ENCODE peak calls at places on chromosomes 13 and 19, in nine cellular contexts. One of them, this sample, is unnamed.

GRCh38 chr13:75480691-75481175 is 1.2 kb downstream of the TBC1D4 start:
- DNase-seq in caudate nucleus: peak
- DNase-seq in choroid plexus epithelial cell: peak
- DNase-seq in smooth muscle cell of the brain vasculature: no peak
- DNase-seq in WTC11: peak
- DNase-seq in omental fat pad: no peak
- DNase-seq in A549: peak
- DNase-seq in progenitor cell of endocrine pancreas: peak
- DNase-seq in psoas muscle: peak
- DNase-seq in this sample: peak

GRCh38 chr13:101624210-101624922 is 171.9 kb downstream of the ITGBL1 start:
- DNase-seq in caudate nucleus: no peak
- DNase-seq in choroid plexus epithelial cell: peak
- DNase-seq in smooth muscle cell of the brain vasculature: no peak
- DNase-seq in WTC11: peak
- DNase-seq in omental fat pad: no peak
- DNase-seq in A549: no peak
- DNase-seq in progenitor cell of endocrine pancreas: no peak
- DNase-seq in psoas muscle: no peak
- DNase-seq in this sample: no peak

GRCh38 chr19:1274081-1274851 is 1.1 kb upstream of the FAM174C start:
- DNase-seq in caudate nucleus: no peak
- DNase-seq in choroid plexus epithelial cell: no peak
- DNase-seq in smooth muscle cell of the brain vasculature: no peak
- DNase-seq in WTC11: no peak
- DNase-seq in omental fat pad: no peak
- DNase-seq in A549: no peak
- DNase-seq in progenitor cell of endocrine pancreas: no peak
- DNase-seq in psoas muscle: peak
- DNase-seq in this sample: no peak

GRCh38 chr19:5147971-5148793 is 179.3 kb downstream of the KDM4B start:
- DNase-seq in caudate nucleus: peak
- DNase-seq in choroid plexus epithelial cell: peak
- DNase-seq in smooth muscle cell of the brain vasculature: peak
- DNase-seq in WTC11: peak
- DNase-seq in omental fat pad: no peak
- DNase-seq in A549: no peak
- DNase-seq in progenitor cell of endocrine pancreas: no peak
- DNase-seq in psoas muscle: peak
- DNase-seq in this sample: no peak

GRCh38 chr13:54563286-54563685 is 1534.7 kb downstream of the OLFM4 start:
- DNase-seq in caudate nucleus: no peak
- DNase-seq in choroid plexus epithelial cell: no peak
- DNase-seq in smooth muscle cell of the brain vasculature: no peak
- DNase-seq in WTC11: no peak
- DNase-seq in omental fat pad: no peak
- DNase-seq in A549: no peak
- DNase-seq in progenitor cell of endocrine pancreas: no peak
- DNase-seq in psoas muscle: no peak
- DNase-seq in this sample: no peak

GRCh38 chr19:14440049-14440448 is 6.9 kb downstream of the PKN1 start:
- DNase-seq in caudate nucleus: peak
- DNase-seq in choroid plexus epithelial cell: peak
- DNase-seq in smooth muscle cell of the brain vasculature: no peak
- DNase-seq in WTC11: no peak
- DNase-seq in omental fat pad: no peak
- DNase-seq in A549: no peak
- DNase-seq in progenitor cell of endocrine pancreas: no peak
- DNase-seq in psoas muscle: peak
- DNase-seq in this sample: no peak

GRCh38 chr19:33194884-33195710 is 967 bp downstream of the LRP3 start:
- DNase-seq in caudate nucleus: no peak
- DNase-seq in choroid plexus epithelial cell: peak
- DNase-seq in smooth muscle cell of the brain vasculature: no peak
- DNase-seq in WTC11: peak
- DNase-seq in omental fat pad: no peak
- DNase-seq in A549: peak
- DNase-seq in progenitor cell of endocrine pancreas: no peak
- DNase-seq in psoas muscle: peak
- DNase-seq in this sample: no peak

GRCh38 chr13:33135097-33135496 is 118.9 kb downstream of the KL start:
- DNase-seq in caudate nucleus: no peak
- DNase-seq in choroid plexus epithelial cell: no peak
- DNase-seq in smooth muscle cell of the brain vasculature: no peak
- DNase-seq in WTC11: no peak
- DNase-seq in omental fat pad: no peak
- DNase-seq in A549: no peak
- DNase-seq in progenitor cell of endocrine pancreas: no peak
- DNase-seq in psoas muscle: no peak
- DNase-seq in this sample: no peak

GRCh38 chr13:64756621-64757020 is 2473.5 kb downstream of the PCDH9 start:
- DNase-seq in caudate nucleus: no peak
- DNase-seq in choroid plexus epithelial cell: no peak
- DNase-seq in smooth muscle cell of the brain vasculature: no peak
- DNase-seq in WTC11: no peak
- DNase-seq in omental fat pad: no peak
- DNase-seq in A549: no peak
- DNase-seq in progenitor cell of endocrine pancreas: no peak
- DNase-seq in psoas muscle: no peak
- DNase-seq in this sample: peak

GRCh38 chr19:46955114-46955812 is 64.4 kb upstream of the NPAS1 start:
- DNase-seq in caudate nucleus: no peak
- DNase-seq in choroid plexus epithelial cell: peak
- DNase-seq in smooth muscle cell of the brain vasculature: no peak
- DNase-seq in WTC11: no peak
- DNase-seq in omental fat pad: no peak
- DNase-seq in A549: no peak
- DNase-seq in progenitor cell of endocrine pancreas: no peak
- DNase-seq in psoas muscle: no peak
- DNase-seq in this sample: peak

GRCh38 chr13:92963029-92963428 is 263.6 kb upstream of the GPC6 start:
- DNase-seq in caudate nucleus: no peak
- DNase-seq in choroid plexus epithelial cell: peak
- DNase-seq in smooth muscle cell of the brain vasculature: no peak
- DNase-seq in WTC11: no peak
- DNase-seq in omental fat pad: no peak
- DNase-seq in A549: no peak
- DNase-seq in progenitor cell of endocrine pancreas: no peak
- DNase-seq in psoas muscle: no peak
- DNase-seq in this sample: peak

GRCh38 chr19:42080764-42081375 is 4.9 kb downstream of the ZNF574 start:
- DNase-seq in caudate nucleus: no peak
- DNase-seq in choroid plexus epithelial cell: no peak
- DNase-seq in smooth muscle cell of the brain vasculature: no peak
- DNase-seq in WTC11: no peak
- DNase-seq in omental fat pad: no peak
- DNase-seq in A549: no peak
- DNase-seq in progenitor cell of endocrine pancreas: no peak
- DNase-seq in psoas muscle: no peak
- DNase-seq in this sample: no peak

GRCh38 chr13:98068511-98068910 is 74.4 kb upstream of the FARP1 start:
- DNase-seq in caudate nucleus: no peak
- DNase-seq in choroid plexus epithelial cell: peak
- DNase-seq in smooth muscle cell of the brain vasculature: no peak
- DNase-seq in WTC11: no peak
- DNase-seq in omental fat pad: no peak
- DNase-seq in A549: no peak
- DNase-seq in progenitor cell of endocrine pancreas: no peak
- DNase-seq in psoas muscle: no peak
- DNase-seq in this sample: no peak

GRCh38 chr13:98998831-98999634 is 21.2 kb upstream of the DOCK9 start:
- DNase-seq in caudate nucleus: no peak
- DNase-seq in choroid plexus epithelial cell: peak
- DNase-seq in smooth muscle cell of the brain vasculature: no peak
- DNase-seq in WTC11: no peak
- DNase-seq in omental fat pad: no peak
- DNase-seq in A549: no peak
- DNase-seq in progenitor cell of endocrine pancreas: no peak
- DNase-seq in psoas muscle: no peak
- DNase-seq in this sample: peak

GRCh38 chr19:17234911-17235617 is 9.0 kb downstream of the OCEL1 start:
- DNase-seq in caudate nucleus: no peak
- DNase-seq in choroid plexus epithelial cell: peak
- DNase-seq in smooth muscle cell of the brain vasculature: no peak
- DNase-seq in WTC11: peak
- DNase-seq in omental fat pad: no peak
- DNase-seq in A549: no peak
- DNase-seq in progenitor cell of endocrine pancreas: no peak
- DNase-seq in psoas muscle: peak
- DNase-seq in this sample: no peak

GRCh38 chr13:44046428-44046827 is 166.7 kb downstream of the LACC1 start:
- DNase-seq in caudate nucleus: no peak
- DNase-seq in choroid plexus epithelial cell: no peak
- DNase-seq in smooth muscle cell of the brain vasculature: no peak
- DNase-seq in WTC11: no peak
- DNase-seq in omental fat pad: no peak
- DNase-seq in A549: no peak
- DNase-seq in progenitor cell of endocrine pancreas: no peak
- DNase-seq in psoas muscle: no peak
- DNase-seq in this sample: no peak

GRCh38 chr19:12672744-12673143 is 6.1 kb downstream of the WDR83 start:
- DNase-seq in caudate nucleus: no peak
- DNase-seq in choroid plexus epithelial cell: no peak
- DNase-seq in smooth muscle cell of the brain vasculature: no peak
- DNase-seq in WTC11: no peak
- DNase-seq in omental fat pad: no peak
- DNase-seq in A549: no peak
- DNase-seq in progenitor cell of endocrine pancreas: no peak
- DNase-seq in psoas muscle: no peak
- DNase-seq in this sample: no peak

GRCh38 chr19:3366761-3367571 is 583 bp downstream of the NFIC start:
- DNase-seq in caudate nucleus: peak
- DNase-seq in choroid plexus epithelial cell: peak
- DNase-seq in smooth muscle cell of the brain vasculature: no peak
- DNase-seq in WTC11: no peak
- DNase-seq in omental fat pad: no peak
- DNase-seq in A549: no peak
- DNase-seq in progenitor cell of endocrine pancreas: no peak
- DNase-seq in psoas muscle: peak
- DNase-seq in this sample: no peak

GRCh38 chr19:21256722-21257121 is 72.5 kb downstream of the ZNF708 start:
- DNase-seq in caudate nucleus: no peak
- DNase-seq in choroid plexus epithelial cell: peak
- DNase-seq in smooth muscle cell of the brain vasculature: no peak
- DNase-seq in WTC11: peak
- DNase-seq in omental fat pad: no peak
- DNase-seq in A549: peak
- DNase-seq in progenitor cell of endocrine pancreas: no peak
- DNase-seq in psoas muscle: no peak
- DNase-seq in this sample: peak

GRCh38 chr13:79534596-79534995 is 53.6 kb downstream of the NDFIP2 start:
- DNase-seq in caudate nucleus: no peak
- DNase-seq in choroid plexus epithelial cell: peak
- DNase-seq in smooth muscle cell of the brain vasculature: no peak
- DNase-seq in WTC11: no peak
- DNase-seq in omental fat pad: no peak
- DNase-seq in A549: no peak
- DNase-seq in progenitor cell of endocrine pancreas: no peak
- DNase-seq in psoas muscle: no peak
- DNase-seq in this sample: no peak

GRCh38 chr19:45955905-45956608 is 17.6 kb downstream of the NOVA2 start:
- DNase-seq in caudate nucleus: peak
- DNase-seq in choroid plexus epithelial cell: no peak
- DNase-seq in smooth muscle cell of the brain vasculature: no peak
- DNase-seq in WTC11: no peak
- DNase-seq in omental fat pad: no peak
- DNase-seq in A549: no peak
- DNase-seq in progenitor cell of endocrine pancreas: no peak
- DNase-seq in psoas muscle: peak
- DNase-seq in this sample: peak

GRCh38 chr13:51858433-51859247 is 3.1 kb upstream of the CCDC70 start:
- DNase-seq in caudate nucleus: no peak
- DNase-seq in choroid plexus epithelial cell: peak
- DNase-seq in smooth muscle cell of the brain vasculature: no peak
- DNase-seq in WTC11: no peak
- DNase-seq in omental fat pad: no peak
- DNase-seq in A549: peak
- DNase-seq in progenitor cell of endocrine pancreas: no peak
- DNase-seq in psoas muscle: no peak
- DNase-seq in this sample: no peak

GRCh38 chr19:12043752-12044422 is 8.4 kb upstream of the ZNF433 start:
- DNase-seq in caudate nucleus: no peak
- DNase-seq in choroid plexus epithelial cell: no peak
- DNase-seq in smooth muscle cell of the brain vasculature: no peak
- DNase-seq in WTC11: no peak
- DNase-seq in omental fat pad: no peak
- DNase-seq in A549: no peak
- DNase-seq in progenitor cell of endocrine pancreas: no peak
- DNase-seq in psoas muscle: no peak
- DNase-seq in this sample: no peak

GRCh38 chr19:30356951-30357579 is 15.1 kb upstream of the ZNF536 start:
- DNase-seq in caudate nucleus: no peak
- DNase-seq in choroid plexus epithelial cell: no peak
- DNase-seq in smooth muscle cell of the brain vasculature: no peak
- DNase-seq in WTC11: no peak
- DNase-seq in omental fat pad: no peak
- DNase-seq in A549: no peak
- DNase-seq in progenitor cell of endocrine pancreas: no peak
- DNase-seq in psoas muscle: no peak
- DNase-seq in this sample: no peak

GRCh38 chr13:76012091-76012721 is 376.1 kb downstream of the LMO7 start:
- DNase-seq in caudate nucleus: no peak
- DNase-seq in choroid plexus epithelial cell: peak
- DNase-seq in smooth muscle cell of the brain vasculature: no peak
- DNase-seq in WTC11: no peak
- DNase-seq in omental fat pad: no peak
- DNase-seq in A549: no peak
- DNase-seq in progenitor cell of endocrine pancreas: no peak
- DNase-seq in psoas muscle: no peak
- DNase-seq in this sample: peak

GRCh38 chr13:22134261-22134660 is 463.4 kb downstream of the FGF9 start:
- DNase-seq in caudate nucleus: no peak
- DNase-seq in choroid plexus epithelial cell: no peak
- DNase-seq in smooth muscle cell of the brain vasculature: no peak
- DNase-seq in WTC11: no peak
- DNase-seq in omental fat pad: no peak
- DNase-seq in A549: no peak
- DNase-seq in progenitor cell of endocrine pancreas: no peak
- DNase-seq in psoas muscle: no peak
- DNase-seq in this sample: no peak

GRCh38 chr19:17235618-17236413 is 9.8 kb downstream of the OCEL1 start:
- DNase-seq in caudate nucleus: peak
- DNase-seq in choroid plexus epithelial cell: peak
- DNase-seq in smooth muscle cell of the brain vasculature: no peak
- DNase-seq in WTC11: peak
- DNase-seq in omental fat pad: no peak
- DNase-seq in A549: no peak
- DNase-seq in progenitor cell of endocrine pancreas: peak
- DNase-seq in psoas muscle: peak
- DNase-seq in this sample: peak

GRCh38 chr19:36916991-36917390 is 859 bp downstream of the ZNF568 start:
- DNase-seq in caudate nucleus: peak
- DNase-seq in choroid plexus epithelial cell: peak
- DNase-seq in smooth muscle cell of the brain vasculature: no peak
- DNase-seq in WTC11: no peak
- DNase-seq in omental fat pad: no peak
- DNase-seq in A549: no peak
- DNase-seq in progenitor cell of endocrine pancreas: no peak
- DNase-seq in psoas muscle: no peak
- DNase-seq in this sample: peak

GRCh38 chr13:74074723-74075122 is 59.5 kb downstream of the KLF12 start:
- DNase-seq in caudate nucleus: no peak
- DNase-seq in choroid plexus epithelial cell: peak
- DNase-seq in smooth muscle cell of the brain vasculature: peak
- DNase-seq in WTC11: no peak
- DNase-seq in omental fat pad: no peak
- DNase-seq in A549: no peak
- DNase-seq in progenitor cell of endocrine pancreas: no peak
- DNase-seq in psoas muscle: no peak
- DNase-seq in this sample: peak

GRCh38 chr13:72886272-72887062 is 104.5 kb downstream of the PIBF1 start:
- DNase-seq in caudate nucleus: no peak
- DNase-seq in choroid plexus epithelial cell: peak
- DNase-seq in smooth muscle cell of the brain vasculature: no peak
- DNase-seq in WTC11: no peak
- DNase-seq in omental fat pad: no peak
- DNase-seq in A549: no peak
- DNase-seq in progenitor cell of endocrine pancreas: no peak
- DNase-seq in psoas muscle: no peak
- DNase-seq in this sample: peak

GRCh38 chr19:3642987-3643386 is 16.4 kb upstream of the CACTIN start:
- DNase-seq in caudate nucleus: no peak
- DNase-seq in choroid plexus epithelial cell: no peak
- DNase-seq in smooth muscle cell of the brain vasculature: no peak
- DNase-seq in WTC11: peak
- DNase-seq in omental fat pad: no peak
- DNase-seq in A549: no peak
- DNase-seq in progenitor cell of endocrine pancreas: no peak
- DNase-seq in psoas muscle: no peak
- DNase-seq in this sample: no peak

This sample was measured in astrocyte.